ENCODE peak calls at places on chromosomes 3 and 15, in ten cellular contexts. M is tibial nerve, Q is IMR-90, T is transverse colon, L is heart left ventricle, I is breast epithelium, R is K562, K is endothelial cell of umbilical vein, A is adrenal gland, B is stomach. F is an unnamed sample.

GRCh38 chr3:99536555-99537314 is 101.7 kb upstream of the COL8A1 start:
- DNase-seq in M (no peak), Q (peak), T (no peak), L (no peak), I (no peak), R (no peak), K (no peak), A (no peak), B (no peak), F (no peak)

GRCh38 chr3:156472150-156472549 is 82.8 kb downstream of the SSR3 start:
- DNase-seq in M (no peak), Q (no peak), T (no peak), L (no peak), I (no peak), R (no peak), K (no peak), A (no peak), B (no peak), F (no peak)

GRCh38 chr15:89171136-89172072 is 50.0 kb downstream of the RLBP1 start:
- DNase-seq in M (no peak), Q (peak), T (peak), L (peak), I (no peak), R (peak), K (peak), A (peak), B (peak), F (peak)

GRCh38 chr3:71984843-71985594 is 200.1 kb upstream of the PROK2 start:
- DNase-seq in M (no peak), Q (no peak), T (peak), L (no peak), I (no peak), R (no peak), K (no peak), A (no peak), B (peak), F (no peak)

GRCh38 chr3:176906046-176906905 is 291.0 kb downstream of the TBL1XR1 start:
- DNase-seq in M (no peak), Q (peak), T (no peak), L (peak), I (no peak), R (no peak), K (peak), A (no peak), B (no peak), F (no peak)

GRCh38 chr3:46662771-46663551 is 30.5 kb downstream of the ALS2CL start:
- DNase-seq in M (peak), Q (peak), T (peak), L (peak), I (peak), R (no peak), K (no peak), A (peak), B (peak), F (peak)

GRCh38 chr15:43410572-43411214 is 39.8 kb downstream of the TUBGCP4 start:
- DNase-seq in M (no peak), Q (peak), T (no peak), L (no peak), I (no peak), R (peak), K (no peak), A (no peak), B (no peak), F (no peak)

GRCh38 chr3:44419923-44420650 is 57.4 kb downstream of the ZNF445 start:
- DNase-seq in M (no peak), Q (no peak), T (no peak), L (no peak), I (no peak), R (no peak), K (no peak), A (peak), B (no peak), F (no peak)

GRCh38 chr15:55282284-55282833 is 7.3 kb downstream of the RAB27A start:
- DNase-seq in M (no peak), Q (peak), T (no peak), L (no peak), I (no peak), R (peak), K (peak), A (peak), B (no peak), F (no peak)

GRCh38 chr15:66964111-66964738 is 101.2 kb upstream of the SMAD3 start:
- DNase-seq in M (no peak), Q (no peak), T (no peak), L (no peak), I (no peak), R (no peak), K (no peak), A (peak), B (no peak), F (no peak)

GRCh38 chr3:97932387-97932801 is 39.8 kb downstream of the RIOX2 start:
- DNase-seq in M (no peak), Q (no peak), T (no peak), L (peak), I (no peak), R (peak), K (no peak), A (peak), B (no peak), F (no peak)

GRCh38 chr3:42317137-42317536 is 51.2 kb upstream of the CCK start:
- DNase-seq in M (no peak), Q (no peak), T (no peak), L (no peak), I (no peak), R (no peak), K (no peak), A (no peak), B (no peak), F (no peak)

GRCh38 chr3:23474580-23475357 is 271.6 kb downstream of the UBE2E2 start:
- DNase-seq in M (no peak), Q (no peak), T (no peak), L (no peak), I (no peak), R (no peak), K (no peak), A (no peak), B (no peak), F (no peak)

GRCh38 chr3:126753191-126754160 is 49.4 kb downstream of the CHCHD6 start:
- DNase-seq in M (no peak), Q (peak), T (no peak), L (no peak), I (peak), R (no peak), K (no peak), A (no peak), B (no peak), F (no peak)

GRCh38 chr15:45795487-45796069 is 160.7 kb downstream of the SQOR start:
- DNase-seq in M (no peak), Q (peak), T (peak), L (peak), I (no peak), R (no peak), K (peak), A (no peak), B (peak), F (no peak)

GRCh38 chr15:74156018-74156417 is 17.5 kb upstream of the ISLR start:
- DNase-seq in M (no peak), Q (no peak), T (no peak), L (no peak), I (no peak), R (no peak), K (no peak), A (no peak), B (no peak), F (no peak)

GRCh38 chr15:52857937-52858336 is 67.8 kb upstream of the ONECUT1 start:
- DNase-seq in M (no peak), Q (peak), T (no peak), L (no peak), I (no peak), R (no peak), K (no peak), A (no peak), B (no peak), F (no peak)

GRCh38 chr3:14144423-14145075 is 19.7 kb downstream of the TMEM43 start:
- DNase-seq in M (peak), Q (peak), T (peak), L (peak), I (peak), R (peak), K (peak), A (peak), B (peak), F (peak)

GRCh38 chr15:70264014-70264492 is 166.3 kb upstream of the TLE3 start:
- DNase-seq in M (no peak), Q (no peak), T (no peak), L (no peak), I (no peak), R (no peak), K (peak), A (peak), B (no peak), F (peak)

GRCh38 chr3:117788086-117788485 is 1078.5 kb downstream of the TUSC7 start:
- DNase-seq in M (no peak), Q (peak), T (no peak), L (no peak), I (no peak), R (no peak), K (no peak), A (peak), B (peak), F (no peak)

GRCh38 chr3:167350245-167350862 is 29.7 kb downstream of the ZBBX start:
- DNase-seq in M (no peak), Q (no peak), T (no peak), L (no peak), I (no peak), R (no peak), K (peak), A (no peak), B (no peak), F (no peak)

GRCh38 chr3:18127181-18127863 is 297.8 kb downstream of the SATB1 start:
- DNase-seq in M (no peak), Q (no peak), T (no peak), L (no peak), I (no peak), R (no peak), K (no peak), A (no peak), B (no peak), F (no peak)

GRCh38 chr3:186882881-186883685 is 40.6 kb downstream of the ADIPOQ start:
- DNase-seq in M (no peak), Q (peak), T (no peak), L (no peak), I (no peak), R (peak), K (peak), A (no peak), B (no peak), F (no peak)

GRCh38 chr15:101810905-101811304 is 1.1 kb upstream of the OR4F15 start:
- DNase-seq in M (no peak), Q (no peak), T (no peak), L (no peak), I (no peak), R (no peak), K (peak), A (no peak), B (no peak), F (no peak)

DNA sequence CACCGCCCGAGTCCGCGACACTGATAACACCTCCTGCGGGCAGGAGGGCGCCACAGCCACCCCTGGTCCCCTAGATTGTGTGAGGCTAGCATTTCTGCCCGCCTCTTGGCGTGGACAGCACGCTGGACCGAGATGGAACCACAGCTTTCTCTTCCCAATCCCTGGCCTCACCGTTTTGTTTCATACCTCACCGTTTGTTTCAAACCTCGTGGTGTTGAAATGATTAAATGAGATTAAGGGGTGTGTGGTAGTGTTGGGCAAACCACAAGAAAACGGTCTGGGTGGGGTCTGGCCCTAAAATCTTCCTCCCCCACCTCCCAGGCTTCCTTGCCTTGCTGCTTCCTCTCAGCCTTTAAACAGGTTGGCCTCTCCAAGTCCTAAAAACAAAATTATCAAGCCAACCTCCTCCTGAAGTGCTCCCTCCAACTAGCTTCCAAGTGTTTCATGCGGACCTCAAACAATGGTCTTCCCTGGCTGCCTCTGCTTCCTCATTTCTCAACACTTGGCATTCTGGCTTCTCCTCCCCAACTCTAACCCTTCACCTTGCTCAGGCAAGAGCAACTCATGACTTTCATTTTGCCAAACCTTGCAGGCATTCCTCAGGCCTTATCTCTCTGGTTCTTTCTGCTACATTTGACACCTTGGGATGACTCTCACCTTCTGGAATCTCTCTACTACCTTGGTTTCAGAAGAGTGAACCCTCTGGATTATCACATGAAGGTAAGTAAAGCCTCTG is 1.4 kb upstream of the ATP13A3 start:
- DNase-seq in M (no peak), Q (no peak), T (no peak), L (no peak), I (no peak), R (peak), K (no peak), A (no peak), B (no peak), F (no peak)
- TF ChIP-seq POLR2A in M (no peak), Q (peak), T (no peak), L (no peak), I (no peak), R (no peak), K (no peak), A (no peak), B (no peak), F (no peak)

GRCh38 chr15:68354923-68355322 is 77.0 kb downstream of the ITGA11 start:
- DNase-seq in M (no peak), Q (peak), T (no peak), L (no peak), I (no peak), R (peak), K (no peak), A (no peak), B (no peak), F (peak)

GRCh38 chr15:68356778-68357177 is 75.2 kb downstream of the ITGA11 start:
- DNase-seq in M (no peak), Q (no peak), T (no peak), L (no peak), I (no peak), R (no peak), K (no peak), A (no peak), B (no peak), F (no peak)

GRCh38 chr15:68352401-68353062 is 75.0 kb downstream of the FEM1B start:
- DNase-seq in M (no peak), Q (peak), T (peak), L (no peak), I (peak), R (no peak), K (peak), A (peak), B (no peak), F (peak)

GRCh38 chr15:68353418-68354145 is 76.0 kb downstream of the FEM1B start:
- DNase-seq in M (no peak), Q (peak), T (no peak), L (no peak), I (no peak), R (no peak), K (no peak), A (no peak), B (no peak), F (peak)

DNA sequence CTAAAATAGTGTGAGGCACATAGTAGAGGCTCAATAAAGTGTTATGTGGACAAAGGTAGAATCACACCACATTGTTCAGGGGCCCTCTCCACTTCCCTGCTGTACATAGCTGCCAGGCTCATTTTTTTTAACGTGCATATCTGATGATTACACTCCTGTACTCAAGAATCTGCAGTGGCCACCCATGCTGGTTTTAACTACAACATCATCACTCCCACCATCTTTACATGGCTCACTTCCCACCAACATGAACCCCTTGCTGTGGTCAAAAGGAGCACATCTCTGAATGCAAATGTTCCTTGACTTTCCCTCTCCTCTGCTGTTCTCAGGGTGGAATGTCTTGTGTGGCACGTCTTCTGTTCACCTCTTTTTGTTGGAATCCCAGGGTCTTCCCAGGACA is 76.7 kb downstream of the FEM1B start:
- DNase-seq in M (no peak), Q (no peak), T (no peak), L (no peak), I (no peak), R (no peak), K (no peak), A (no peak), B (no peak), F (no peak)
- H3K27ac ChIP-seq in M (no peak), Q (peak), T (no peak), L (no peak), I (no peak), R (no peak), K (no peak), A (no peak), B (no peak), F (peak)

GRCh38 chr3:184582998-184583344 is 21.4 kb downstream of the EPHB3 start:
- DNase-seq in M (no peak), Q (no peak), T (no peak), L (no peak), I (no peak), R (no peak), K (no peak), A (no peak), B (no peak), F (no peak)

GRCh38 chr3:184582583-184582982 is 21.0 kb downstream of the EPHB3 start:
- DNase-seq in M (no peak), Q (no peak), T (no peak), L (peak), I (no peak), R (no peak), K (no peak), A (peak), B (no peak), F (no peak)

GRCh38 chr3:184585545-184585944 is 24.0 kb downstream of the EPHB3 start:
- DNase-seq in M (no peak), Q (no peak), T (no peak), L (no peak), I (no peak), R (no peak), K (no peak), A (no peak), B (no peak), F (no peak)

GRCh38 chr3:184583345-184584000 is 21.9 kb downstream of the EPHB3 start:
- DNase-seq in M (no peak), Q (no peak), T (no peak), L (peak), I (no peak), R (peak), K (no peak), A (no peak), B (no peak), F (no peak)

GRCh38 chr3:184584001-184584891 is 22.7 kb downstream of the EPHB3 start:
- DNase-seq in M (no peak), Q (no peak), T (no peak), L (no peak), I (no peak), R (no peak), K (no peak), A (no peak), B (no peak), F (no peak)
- TF ChIP-seq CTCF in M (peak), Q (no peak), T (peak), L (no peak), I (no peak), R (peak), K (peak), A (no peak), B (no peak), F (no peak)

GRCh38 chr3:129249284-129250065 is at the start of gene COPG1:
- DNase-seq in M (peak), Q (peak), T (peak), L (peak), I (peak), R (peak), K (peak), A (peak), B (peak), F (peak)
- TF ChIP-seq POLR2A in M (peak), Q (peak), T (peak), L (peak), I (peak), R (peak), K (peak), A (peak), B (peak), F (peak)

DNA sequence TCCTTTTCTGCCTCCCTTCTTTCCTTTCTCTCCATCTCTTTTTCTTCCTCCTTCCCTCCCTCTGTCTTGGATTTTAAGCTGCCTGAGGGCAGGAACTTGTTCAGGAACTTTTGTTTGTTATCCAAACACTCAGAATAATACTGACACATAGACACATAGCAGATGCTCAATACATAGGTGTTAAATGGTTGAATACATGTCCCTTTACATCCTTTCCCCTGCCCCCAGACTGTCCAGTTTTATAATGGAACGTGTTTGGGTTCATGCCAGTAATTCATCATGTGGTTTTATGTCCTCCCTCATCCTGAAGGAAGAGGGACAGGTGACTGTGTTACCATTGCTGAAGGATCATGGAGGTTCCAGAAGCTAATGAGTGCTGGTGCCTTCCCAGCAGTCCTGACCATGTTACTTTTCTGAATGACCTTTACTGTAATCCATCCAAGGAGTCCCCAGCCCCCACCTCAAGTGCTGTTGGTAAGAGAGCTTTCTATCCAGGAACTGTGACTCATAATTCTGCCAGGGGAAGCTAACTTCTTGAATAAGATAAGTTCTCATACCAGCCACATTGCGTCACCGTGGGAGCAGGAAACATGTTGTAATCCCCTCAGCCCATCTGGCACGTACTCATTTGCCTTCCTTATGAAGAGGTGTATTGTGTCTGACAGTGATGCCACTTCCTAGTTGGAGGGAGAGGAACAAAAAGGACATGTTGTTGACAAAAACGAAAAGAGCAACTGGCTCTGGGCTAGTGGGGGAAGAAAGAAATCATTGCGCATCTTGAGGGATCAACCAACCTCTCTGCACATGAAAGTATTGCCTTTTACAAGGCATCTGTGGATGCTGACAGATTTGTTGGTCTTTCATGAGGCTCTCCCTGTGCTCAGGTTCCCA is 52.4 kb downstream of the IL1RAP start:
- DNase-seq in M (peak), Q (peak), T (peak), L (peak), I (peak), R (no peak), K (peak), A (peak), B (peak), F (peak)
- H3K27ac ChIP-seq in M (no peak), Q (peak), T (no peak), L (peak), I (peak), R (no peak), K (peak), A (no peak), B (no peak), F (no peak)

GRCh38 chr15:62644874-62645755 is 397.4 kb upstream of the TPM1 start:
- DNase-seq in M (no peak), Q (peak), T (no peak), L (no peak), I (no peak), R (no peak), K (no peak), A (no peak), B (no peak), F (no peak)

GRCh38 chr15:62649793-62650420 is 392.6 kb upstream of the TPM1 start:
- DNase-seq in M (no peak), Q (peak), T (no peak), L (peak), I (no peak), R (no peak), K (no peak), A (peak), B (no peak), F (no peak)

GRCh38 chr15:62653122-62653521 is 389.4 kb upstream of the TPM1 start:
- DNase-seq in M (no peak), Q (no peak), T (no peak), L (no peak), I (no peak), R (no peak), K (no peak), A (no peak), B (no peak), F (no peak)

GRCh38 chr15:62647195-62647865 is 395.2 kb upstream of the TPM1 start:
- DNase-seq in M (no peak), Q (peak), T (peak), L (no peak), I (peak), R (no peak), K (no peak), A (peak), B (peak), F (no peak)

GRCh38 chr15:62648954-62649353 is 393.6 kb upstream of the TPM1 start:
- DNase-seq in M (no peak), Q (no peak), T (no peak), L (no peak), I (no peak), R (no peak), K (no peak), A (no peak), B (no peak), F (no peak)
- TF ChIP-seq CTCF in M (peak), Q (peak), T (no peak), L (peak), I (no peak), R (peak), K (peak), A (peak), B (no peak), F (peak)